ENCODE peak calls at places on chromosomes 3 and 15, in ten cellular contexts. D is AG09309, G is AG04449, E is H9, K is fibroblast of villous mesenchyme, T is GM06990, C is pancreas, B is glutamatergic neuron, H is osteocyte, P is WTC11. X is an unnamed sample.

GRCh38 chr15:60574801-60575631 is 96.1 kb upstream of the ICE2 start:
- DNase-seq in D (no peak), G (no peak), E (no peak), K (peak), T (no peak), C (no peak), B (no peak), H (no peak), P (no peak), X (no peak)

GRCh38 chr15:27872355-27872754 is 226.8 kb downstream of the OCA2 start:
- DNase-seq in D (no peak), G (no peak), E (no peak), K (no peak), T (no peak), C (no peak), B (no peak), H (no peak), P (no peak), X (no peak)

GRCh38 chr3:127489357-127489756 is 101.2 kb downstream of the TPRA1 start:
- DNase-seq in D (no peak), G (no peak), E (no peak), K (no peak), T (no peak), C (no peak), B (no peak), H (peak), P (no peak), X (no peak)

GRCh38 chr3:150736903-150737832 is 25.8 kb downstream of the SIAH2 start:
- DNase-seq in D (no peak), G (no peak), E (no peak), K (peak), T (no peak), C (peak), B (no peak), H (no peak), P (no peak), X (no peak)

GRCh38 chr3:24662449-24663345 is 168.0 kb upstream of the THRB start:
- DNase-seq in D (no peak), G (no peak), E (no peak), K (no peak), T (no peak), C (peak), B (no peak), H (no peak), P (no peak), X (no peak)

GRCh38 chr3:140834266-140835037 is 107.2 kb upstream of the SLC25A36 start:
- DNase-seq in D (peak), G (no peak), E (no peak), K (peak), T (no peak), C (no peak), B (no peak), H (no peak), P (no peak), X (no peak)

GRCh38 chr15:25544076-25544475 is 105.3 kb upstream of the UBE3A start:
- DNase-seq in D (no peak), G (no peak), E (no peak), K (no peak), T (no peak), C (no peak), B (no peak), H (no peak), P (no peak), X (no peak)

GRCh38 chr3:131694351-131694750 is 191.6 kb upstream of the MRPL3 start:
- DNase-seq in D (no peak), G (no peak), E (no peak), K (no peak), T (no peak), C (no peak), B (no peak), H (no peak), P (no peak), X (no peak)

GRCh38 chr3:192847918-192848317 is 69.7 kb downstream of the MB21D2 start:
- DNase-seq in D (no peak), G (peak), E (no peak), K (peak), T (no peak), C (no peak), B (no peak), H (no peak), P (no peak), X (no peak)

GRCh38 chr3:9311265-9311664 is 51.6 kb upstream of the THUMPD3 start:
- DNase-seq in D (no peak), G (no peak), E (no peak), K (no peak), T (no peak), C (no peak), B (no peak), H (no peak), P (no peak), X (no peak)

GRCh38 chr15:96337991-96338771 is 7.7 kb downstream of the NR2F2 start:
- DNase-seq in D (no peak), G (no peak), E (no peak), K (no peak), T (no peak), C (no peak), B (no peak), H (no peak), P (no peak), X (no peak)

GRCh38 chr3:194686816-194687637 is 1.3 kb downstream of the FAM43A start:
- DNase-seq in D (no peak), G (no peak), E (peak), K (peak), T (peak), C (no peak), B (peak), H (no peak), P (no peak), X (peak)

GRCh38 chr15:33310481-33311311 is at the start of gene RYR3:
- DNase-seq in D (no peak), G (no peak), E (peak), K (no peak), T (peak), C (no peak), B (peak), H (no peak), P (peak), X (peak)

GRCh38 chr15:60096157-60096556 is 92.0 kb downstream of the FOXB1 start:
- DNase-seq in D (no peak), G (no peak), E (no peak), K (no peak), T (no peak), C (no peak), B (no peak), H (no peak), P (no peak), X (no peak)

GRCh38 chr3:47098910-47099309 is 65.0 kb downstream of the SETD2 start:
- DNase-seq in D (no peak), G (no peak), E (no peak), K (peak), T (no peak), C (no peak), B (no peak), H (no peak), P (no peak), X (no peak)

GRCh38 chr3:10581251-10581650 is 75.9 kb upstream of the ATP2B2 start:
- DNase-seq in D (peak), G (peak), E (no peak), K (no peak), T (no peak), C (no peak), B (no peak), H (no peak), P (no peak), X (no peak)

GRCh38 chr15:93829115-93829849 is 402.1 kb upstream of the MCTP2 start:
- DNase-seq in D (peak), G (peak), E (no peak), K (peak), T (no peak), C (no peak), B (no peak), H (no peak), P (no peak), X (no peak)

GRCh38 chr3:128804817-128805166 is 74.6 kb upstream of the ACAD9 start:
- DNase-seq in D (no peak), G (no peak), E (no peak), K (peak), T (no peak), C (no peak), B (no peak), H (no peak), P (no peak), X (peak)

GRCh38 chr3:82002993-82003642 is 241.7 kb upstream of the GBE1 start:
- DNase-seq in D (no peak), G (no peak), E (no peak), K (no peak), T (peak), C (no peak), B (no peak), H (no peak), P (no peak), X (no peak)

GRCh38 chr15:48721061-48721810 is 75.7 kb upstream of the FBN1 start:
- DNase-seq in D (peak), G (peak), E (no peak), K (peak), T (no peak), C (no peak), B (no peak), H (no peak), P (no peak), X (no peak)

GRCh38 chr3:146160233-146160963 is 586 bp downstream of the PLOD2 start:
- DNase-seq in D (peak), G (no peak), E (peak), K (peak), T (no peak), C (peak), B (peak), H (peak), P (peak), X (peak)

GRCh38 chr3:111936191-111936841 is 42.5 kb upstream of the ABHD10 start:
- DNase-seq in D (peak), G (peak), E (no peak), K (peak), T (no peak), C (no peak), B (no peak), H (no peak), P (no peak), X (no peak)

GRCh38 chr3:194130807-194131589 is 5.0 kb upstream of the HES1 start:
- DNase-seq in D (no peak), G (no peak), E (no peak), K (no peak), T (peak), C (peak), B (no peak), H (no peak), P (peak), X (peak)

GRCh38 chr3:131973731-131974130 is 61.1 kb downstream of the CPNE4 start:
- DNase-seq in D (no peak), G (no peak), E (no peak), K (no peak), T (no peak), C (no peak), B (no peak), H (no peak), P (no peak), X (no peak)

GRCh38 chr15:37576952-37577351 is 357.5 kb upstream of the TMCO5A start:
- DNase-seq in D (no peak), G (no peak), E (no peak), K (no peak), T (no peak), C (no peak), B (no peak), H (no peak), P (no peak), X (no peak)

GRCh38 chr3:106006001-106006400 is 137.2 kb upstream of the CBLB start:
- DNase-seq in D (peak), G (no peak), E (no peak), K (peak), T (no peak), C (no peak), B (no peak), H (no peak), P (no peak), X (no peak)

GRCh38 chr3:142987080-142987700 is 14.2 kb upstream of the U2SURP start:
- DNase-seq in D (no peak), G (no peak), E (no peak), K (peak), T (peak), C (no peak), B (no peak), H (no peak), P (no peak), X (no peak)

GRCh38 chr15:33086500-33087141 is 107.9 kb downstream of the FMN1 start:
- DNase-seq in D (no peak), G (no peak), E (no peak), K (peak), T (no peak), C (no peak), B (no peak), H (no peak), P (no peak), X (no peak)

GRCh38 chr3:113035387-113035982 is 44.7 kb downstream of the GTPBP8 start:
- DNase-seq in D (no peak), G (no peak), E (peak), K (peak), T (no peak), C (no peak), B (no peak), H (no peak), P (peak), X (peak)

GRCh38 chr15:70559223-70559823 is 204.0 kb downstream of the UACA start:
- DNase-seq in D (no peak), G (no peak), E (peak), K (peak), T (no peak), C (peak), B (no peak), H (no peak), P (no peak), X (peak)

GRCh38 chr3:46979958-46980497 is 562 bp downstream of the NBEAL2 start:
- DNase-seq in D (no peak), G (no peak), E (no peak), K (no peak), T (no peak), C (peak), B (no peak), H (no peak), P (no peak), X (peak)

GRCh38 chr3:41200669-41201021 is 1.3 kb downstream of the CTNNB1 start:
- DNase-seq in D (no peak), G (no peak), E (no peak), K (peak), T (no peak), C (no peak), B (no peak), H (no peak), P (no peak), X (peak)

GRCh38 chr15:25062551-25063430 is 108.0 kb downstream of the SNRPN start:
- DNase-seq in D (no peak), G (no peak), E (no peak), K (no peak), T (no peak), C (no peak), B (peak), H (no peak), P (no peak), X (no peak)

GRCh38 chr15:73572296-73572695 is 60.9 kb downstream of the NPTN start:
- DNase-seq in D (no peak), G (no peak), E (no peak), K (no peak), T (no peak), C (no peak), B (no peak), H (no peak), P (no peak), X (no peak)

GRCh38 chr3:193132247-193132646 is 108.8 kb upstream of the PLAAT1 start:
- DNase-seq in D (no peak), G (no peak), E (no peak), K (no peak), T (no peak), C (no peak), B (no peak), H (no peak), P (no peak), X (no peak)

GRCh38 chr15:85493258-85493657 is 112.9 kb downstream of the AKAP13 start:
- DNase-seq in D (no peak), G (no peak), E (no peak), K (no peak), T (no peak), C (no peak), B (no peak), H (no peak), P (no peak), X (no peak)

GRCh38 chr3:116994473-116994872 is 284.9 kb downstream of the TUSC7 start:
- DNase-seq in D (no peak), G (no peak), E (no peak), K (no peak), T (no peak), C (no peak), B (no peak), H (no peak), P (no peak), X (no peak)

GRCh38 chr3:182490601-182491485 is 302.5 kb upstream of the ATP11B start:
- DNase-seq in D (no peak), G (no peak), E (no peak), K (peak), T (no peak), C (no peak), B (no peak), H (no peak), P (no peak), X (no peak)

GRCh38 chr3:145952541-145952940 is 208.4 kb downstream of the PLOD2 start:
- DNase-seq in D (peak), G (peak), E (no peak), K (peak), T (no peak), C (no peak), B (no peak), H (no peak), P (no peak), X (no peak)

GRCh38 chr3:69306239-69307185 is 79.4 kb downstream of the FRMD4B start:
- DNase-seq in D (peak), G (peak), E (peak), K (peak), T (peak), C (peak), B (peak), H (no peak), P (peak), X (peak)
- TF ChIP-seq CTCF in D (peak), G (peak), E (peak), K (peak), T (peak), C (peak), B (peak), H (peak), P (peak), X (peak)

DNA sequence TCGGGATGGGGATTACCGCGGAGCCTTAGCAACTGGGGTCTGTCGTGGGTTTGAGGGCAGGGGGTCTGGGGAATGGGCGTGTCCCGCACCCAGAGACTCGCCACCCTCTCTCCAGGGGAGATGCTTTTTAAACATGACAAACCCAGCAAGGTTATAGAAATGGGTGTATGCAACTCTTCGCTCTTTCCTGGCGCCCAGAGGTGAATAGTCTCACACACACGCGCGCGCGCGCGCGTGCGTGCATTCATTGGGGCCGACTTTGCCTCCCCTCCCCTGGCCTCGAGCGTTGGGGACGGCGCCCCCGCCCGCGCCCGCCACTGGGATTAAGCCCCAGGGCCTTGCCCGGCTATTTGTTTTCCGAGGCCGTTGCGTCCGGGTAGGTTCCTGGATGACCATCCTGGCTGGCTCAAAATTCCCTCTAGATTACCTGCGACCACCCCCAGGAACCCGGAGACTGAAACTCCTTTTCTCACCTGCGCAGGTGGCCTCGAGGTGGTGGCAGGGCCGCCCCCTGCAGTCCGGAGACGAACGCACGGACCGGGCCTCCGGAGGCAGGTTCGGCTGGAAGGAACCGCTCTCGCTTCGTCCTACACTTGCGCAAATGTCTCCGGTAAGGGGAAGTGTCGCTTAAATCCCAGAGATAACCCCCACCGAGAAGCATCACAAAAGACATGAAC is 777 bp downstream of the GPR160 start:
- DNase-seq in D (no peak), G (no peak), E (peak), K (no peak), T (peak), C (peak), B (peak), H (no peak), P (peak), X (peak)
- TF ChIP-seq CTCF in D (no peak), G (no peak), E (peak), K (no peak), T (no peak), C (peak), B (no peak), H (no peak), P (peak), X (no peak)

DNA sequence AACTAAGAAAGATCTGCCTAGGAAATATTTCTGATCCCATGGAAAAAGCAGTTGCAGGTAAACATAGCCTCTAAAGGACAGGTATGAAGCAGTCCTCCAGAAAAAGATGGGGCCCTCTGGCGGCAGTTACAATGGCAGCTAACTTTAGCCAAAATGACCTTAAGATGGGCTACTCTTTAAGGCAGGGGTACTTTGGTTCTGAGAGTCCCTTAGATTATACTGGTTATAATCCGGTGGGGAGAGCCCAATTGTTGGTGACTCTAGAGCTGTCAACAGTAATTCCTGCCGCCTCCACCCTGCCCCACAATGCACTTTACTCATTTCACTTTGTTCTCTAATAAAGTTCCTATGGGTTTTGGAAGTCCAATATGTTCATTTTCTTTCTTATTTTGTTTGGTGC is 412.8 kb upstream of the WNT5A start:
- DNase-seq in D (no peak), G (no peak), E (peak), K (no peak), T (no peak), C (no peak), B (no peak), H (no peak), P (peak), X (peak)
- TF ChIP-seq CTCF in D (peak), G (peak), E (peak), K (peak), T (peak), C (no peak), B (peak), H (peak), P (no peak), X (peak)

GRCh38 chr15:88987951-88988671 is 74.9 kb upstream of the MFGE8 start:
- DNase-seq in D (no peak), G (no peak), E (peak), K (no peak), T (no peak), C (no peak), B (no peak), H (no peak), P (peak), X (no peak)

GRCh38 chr15:88987590-88987950 is 74.4 kb upstream of the MFGE8 start:
- DNase-seq in D (no peak), G (no peak), E (no peak), K (no peak), T (no peak), C (no peak), B (no peak), H (no peak), P (no peak), X (no peak)

GRCh38 chr15:88985547-88986393 is 72.6 kb upstream of the MFGE8 start:
- DNase-seq in D (no peak), G (no peak), E (peak), K (no peak), T (no peak), C (no peak), B (no peak), H (no peak), P (peak), X (no peak)

GRCh38 chr15:88989578-88989977 is 76.4 kb upstream of the MFGE8 start:
- DNase-seq in D (peak), G (peak), E (no peak), K (peak), T (no peak), C (no peak), B (no peak), H (no peak), P (no peak), X (no peak)

DNA sequence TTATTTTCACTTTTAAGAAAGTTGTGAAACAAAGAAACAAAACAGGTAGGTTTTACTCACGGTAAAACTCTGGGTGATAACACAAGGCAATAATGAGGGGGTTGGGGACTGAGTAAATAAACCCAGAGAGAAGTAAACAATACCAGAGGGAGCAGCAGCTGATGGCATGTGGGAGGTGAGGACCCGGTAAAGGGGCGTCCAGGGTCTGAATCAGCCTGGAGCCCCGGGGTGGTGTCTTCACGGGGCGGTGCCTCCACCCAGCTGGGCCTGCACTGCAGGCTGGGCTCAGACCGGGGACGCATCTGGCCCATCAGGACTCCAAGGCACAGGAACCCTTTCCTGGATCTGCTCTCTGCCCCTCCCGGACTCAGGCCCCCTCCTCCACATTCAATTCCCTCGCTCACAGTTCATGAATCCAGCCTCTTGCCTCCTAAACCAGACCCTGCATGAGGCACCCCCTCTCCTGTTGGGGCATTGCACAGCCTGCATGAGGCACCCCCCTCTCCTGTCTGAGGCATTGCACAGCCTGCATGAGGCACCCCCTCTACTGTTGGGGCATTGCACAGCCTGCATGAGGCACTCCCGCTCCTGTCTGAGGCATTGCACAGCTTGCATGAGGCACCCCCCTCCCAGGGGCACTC is 73.9 kb upstream of the MFGE8 start:
- DNase-seq in D (no peak), G (no peak), E (no peak), K (no peak), T (no peak), C (no peak), B (no peak), H (no peak), P (peak), X (no peak)
- TF ChIP-seq CTCF in D (no peak), G (no peak), E (peak), K (no peak), T (no peak), C (no peak), B (no peak), H (no peak), P (no peak), X (no peak)

X was measured in nephron progenitor cell.